ENCODE peak calls at places on chromosomes 3 and 15, in four cellular contexts. T is body of pancreas, A is Peyer's patch, B is H54. S is an unnamed sample.

GRCh38 chr3:178665747-178666146 is 129.5 kb downstream of the KCNMB2 start:
- DNase-seq in T (no peak), A (no peak), B (no peak), S (no peak)

GRCh38 chr3:63706321-63707085 is 54.0 kb downstream of the SNTN start:
- DNase-seq in T (no peak), A (no peak), B (no peak), S (no peak)

GRCh38 chr3:197809356-197810020 is 18.4 kb downstream of the LRCH3 start:
- DNase-seq in T (no peak), A (no peak), B (no peak), S (no peak)

GRCh38 chr3:174247671-174248070 is 611.5 kb upstream of the NAALADL2 start:
- DNase-seq in T (no peak), A (no peak), B (no peak), S (no peak)

GRCh38 chr3:149653136-149653535 is 4.7 kb downstream of the WWTR1 start:
- DNase-seq in T (no peak), A (no peak), B (no peak), S (no peak)

GRCh38 chr15:49064884-49065283 is 18.6 kb upstream of the SECISBP2L start:
- DNase-seq in T (no peak), A (no peak), B (no peak), S (no peak)

GRCh38 chr15:96296264-96296663 is 34.2 kb upstream of the NR2F2 start:
- DNase-seq in T (no peak), A (no peak), B (peak; percentile 36), S (no peak)

GRCh38 chr3:197083486-197083885 is 53.9 kb upstream of the MELTF start:
- DNase-seq in T (no peak), A (no peak), B (peak; percentile 47), S (no peak)

GRCh38 chr3:98784666-98785600 is 21.8 kb downstream of the ST3GAL6 start:
- DNase-seq in T (no peak), A (no peak), B (peak; percentile 36), S (no peak)

GRCh38 chr3:186930143-186930638 is at the start of gene ST6GAL1:
- DNase-seq in T (peak; percentile 44), A (peak; percentile 93), B (peak; percentile 58), S (peak; percentile 85)

GRCh38 chr3:186929676-186930075 is 650 bp upstream of the ST6GAL1 start:
- DNase-seq in T (no peak), A (no peak), B (no peak), S (no peak)

GRCh38 chr3:186930639-186931486 is 537 bp downstream of the ST6GAL1 start:
- DNase-seq in T (peak; percentile 34), A (peak; percentile 87), B (peak; percentile 83), S (peak; percentile 80)

GRCh38 chr3:186932281-186933181 is 2.2 kb downstream of the ST6GAL1 start:
- DNase-seq in T (no peak), A (no peak), B (no peak), S (peak; percentile 77)

GRCh38 chr3:186931487-186932280 is 1.4 kb downstream of the ST6GAL1 start:
- DNase-seq in T (peak; percentile 66), A (peak; percentile 81), B (no peak), S (peak; percentile 84)
- TF ChIP-seq POLR2A in T (peak; percentile 34), A (no peak), B (no peak), S (peak; percentile 42)

DNA sequence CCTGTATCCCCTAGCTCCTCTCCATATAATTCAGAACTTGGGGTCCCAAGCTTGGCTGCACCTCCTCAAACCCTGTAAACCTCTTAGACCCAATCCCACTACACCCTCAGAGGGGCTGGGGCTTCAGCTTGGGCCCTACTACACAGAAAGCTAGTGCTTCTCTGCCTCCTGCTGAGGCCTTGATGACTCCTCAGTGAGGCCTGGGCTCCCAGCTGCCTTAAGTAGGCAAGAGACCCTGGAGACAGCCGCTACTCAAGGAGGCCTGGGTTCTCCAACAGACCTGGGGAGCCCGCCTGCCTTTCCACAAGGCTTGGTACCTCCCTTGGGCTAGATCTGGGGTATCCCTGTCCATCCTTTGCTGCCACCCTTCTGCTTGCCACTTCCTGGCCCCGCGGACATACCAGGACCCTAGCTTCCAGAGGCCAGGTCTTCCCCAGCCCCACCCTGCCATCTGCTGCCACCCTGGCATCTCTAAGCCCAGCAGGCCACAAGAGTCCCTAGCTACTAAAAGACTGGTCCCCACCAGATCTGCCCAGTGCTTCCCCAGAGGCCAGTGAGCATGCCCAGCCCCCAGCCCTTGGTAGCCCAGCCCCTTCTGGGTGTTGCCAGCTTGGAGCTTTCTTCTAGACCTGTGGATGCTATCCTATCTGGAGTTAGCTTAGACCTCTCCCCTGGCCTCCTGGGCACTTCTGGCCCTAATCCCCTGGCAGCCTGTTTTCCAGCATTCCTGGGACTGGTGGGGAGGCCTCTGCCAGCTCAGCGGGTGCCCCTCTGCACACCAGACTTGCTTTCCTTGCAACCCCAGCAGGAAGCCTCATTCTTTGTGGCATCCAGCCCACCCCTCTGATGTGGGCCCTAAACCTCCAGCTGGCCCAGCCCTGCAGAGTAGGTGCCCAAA is 13.7 kb downstream of the C15orf39 start:
- DNase-seq in T (no peak), A (no peak), B (no peak), S (no peak)
- TF ChIP-seq POLR2A in T (no peak), A (no peak), B (no peak), S (no peak)

GRCh38 chr15:66494262-66494661 is 3.3 kb downstream of the SNAPC5 start:
- DNase-seq in T (no peak), A (no peak), B (no peak), S (no peak)

GRCh38 chr15:66502491-66502890 is 2.2 kb downstream of the RPL4 start:
- DNase-seq in T (no peak), A (no peak), B (no peak), S (no peak)

GRCh38 chr15:66498501-66499386 is 1.2 kb upstream of the SNAPC5 start:
- DNase-seq in T (no peak), A (no peak), B (no peak), S (peak; percentile 57)

GRCh38 chr15:66496951-66497501 is 536 bp downstream of the SNAPC5 start:
- DNase-seq in T (no peak), A (no peak), B (no peak), S (no peak)

DNA sequence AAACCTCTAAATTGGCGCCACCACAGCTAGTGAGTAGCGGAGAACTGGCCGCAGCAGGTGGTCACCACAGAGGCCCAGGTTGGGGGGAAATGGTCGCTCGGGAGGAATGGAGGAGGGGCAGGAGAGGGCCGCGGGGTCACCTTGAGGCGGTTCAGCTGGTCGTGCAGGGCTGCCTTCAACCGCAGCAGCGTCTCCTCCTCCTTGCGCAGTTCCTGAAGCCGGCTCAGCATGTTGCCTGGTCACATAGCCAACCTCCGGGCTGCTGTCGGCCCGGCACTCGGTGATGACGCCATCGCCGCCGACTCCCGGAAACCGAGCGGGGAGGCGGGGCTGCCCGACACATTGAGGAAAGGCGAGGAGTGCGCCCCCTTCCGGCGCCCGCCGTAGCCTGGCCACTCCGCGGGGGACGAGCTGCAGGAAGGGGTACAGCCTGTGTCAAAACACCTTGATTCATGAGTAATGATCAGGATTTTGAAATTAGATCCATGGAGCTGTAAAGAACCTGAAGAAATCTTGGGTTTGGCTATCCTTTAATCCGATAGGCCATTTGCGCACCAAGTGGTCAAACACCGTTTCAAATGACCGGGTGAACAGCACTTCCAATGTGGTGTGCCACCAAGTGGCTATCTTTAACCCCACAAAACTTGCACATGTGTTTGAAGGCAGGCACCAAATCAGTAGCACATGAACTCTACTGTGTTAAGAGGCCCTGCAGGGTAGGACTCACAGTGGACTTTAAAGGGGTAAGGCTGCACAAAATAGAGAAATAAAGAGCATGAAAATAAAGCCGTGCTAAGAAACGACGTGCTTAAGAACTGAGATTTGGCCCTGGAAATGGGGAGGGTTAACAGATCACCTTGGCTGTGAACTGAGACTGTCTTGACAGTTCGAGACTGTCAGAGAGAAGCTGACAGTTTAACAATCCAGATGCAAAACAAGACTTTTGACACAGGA is at the start of gene SNAPC5:
- DNase-seq in T (peak; percentile 97), A (peak; percentile 99), B (peak; percentile 61), S (peak; percentile 98)
- TF ChIP-seq POLR2A in T (peak; percentile 86), A (peak; percentile 66), B (peak; percentile 74), S (peak; percentile 79)

DNA sequence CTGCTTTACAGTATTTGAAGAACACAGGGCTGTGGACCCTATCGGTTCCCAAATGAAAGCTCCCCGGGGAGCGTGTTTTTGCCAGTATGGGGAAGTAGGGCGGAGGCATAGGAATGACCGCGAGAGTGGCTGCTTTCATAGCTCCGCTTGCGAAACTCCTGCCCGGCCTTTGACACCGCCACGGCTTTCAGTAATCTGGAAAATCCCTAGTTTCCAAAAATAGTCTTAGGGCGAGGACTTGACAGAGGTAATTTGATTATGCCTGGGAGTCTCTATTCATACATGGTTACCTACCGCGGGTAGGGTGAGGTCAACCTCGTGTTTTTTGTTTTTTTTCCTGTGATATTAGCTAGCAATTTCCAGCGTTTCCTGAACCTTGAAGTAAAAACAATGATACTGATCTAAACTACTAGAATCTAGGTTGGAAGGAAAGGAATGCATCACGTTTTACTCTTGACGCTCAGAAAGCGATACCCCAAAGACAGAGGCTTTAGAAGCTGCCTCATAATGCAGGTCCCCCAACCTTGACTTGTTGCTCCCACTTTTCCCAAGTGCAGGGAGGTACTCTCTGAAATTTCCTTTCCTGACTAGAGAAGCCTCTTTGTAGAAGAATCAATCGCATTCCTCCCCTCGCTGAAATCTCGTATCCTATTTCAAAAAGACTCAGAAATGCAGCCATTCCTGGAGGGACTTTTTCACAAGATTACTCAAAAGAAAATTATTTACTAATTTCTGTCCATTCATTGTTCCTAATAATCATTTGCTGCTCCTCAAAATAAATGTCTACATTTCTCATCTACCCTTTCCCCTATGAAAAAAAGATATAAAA is 919 bp upstream of the CCNL1 start:
- DNase-seq in T (peak; percentile 88), A (peak; percentile 92), B (peak; percentile 44), S (peak; percentile 90)
- TF ChIP-seq POLR2A in T (no peak), A (no peak), B (no peak), S (no peak)

GRCh38 chr15:29959384-29960137 is 123.2 kb upstream of the GOLGA8J start:
- DNase-seq in T (no peak), A (no peak), B (no peak), S (no peak)

GRCh38 chr15:29968099-29968892 is 114.5 kb upstream of the GOLGA8J start:
- DNase-seq in T (peak; percentile 15), A (no peak), B (no peak), S (no peak)

GRCh38 chr15:29962404-29962803 is 120.4 kb upstream of the GOLGA8J start:
- DNase-seq in T (no peak), A (no peak), B (no peak), S (no peak)
- TF ChIP-seq POLR2A in T (no peak), A (no peak), B (no peak), S (no peak)

GRCh38 chr15:31265090-31265870 is 61.4 kb upstream of the KLF13 start:
- DNase-seq in T (no peak), A (peak; percentile 62), B (no peak), S (peak; percentile 51)
- TF ChIP-seq POLR2A in T (no peak), A (no peak), B (no peak), S (no peak)